ENCODE peak calls at places on chromosomes 6 and 20, in ten cellular contexts. Z is foreskin fibroblast, P is hepatocyte, S is neural progenitor cell, N is hypothalamus, G is COR-L47, D is EH, W is iPS DF 19.7, B is NCI-H460, O is left cardiac atrium. T is an unnamed sample.

GRCh38 chr6:146650799-146651481 is 52.2 kb downstream of the ADGB start:
- DNase-seq in Z (peak; percentile 11), P (no peak), S (no peak), N (no peak), G (no peak), D (peak; percentile 6), W (no peak), B (no peak), O (no peak), T (no peak)

GRCh38 chr6:99810942-99811633 is 182.9 kb downstream of the MCHR2 start:
- DNase-seq in Z (no peak), P (peak; percentile 52), S (no peak), N (no peak), G (no peak), D (no peak), W (peak; percentile 9), B (no peak), O (no peak), T (no peak)

GRCh38 chr6:154507209-154507898 is 3.1 kb downstream of the CNKSR3 start:
- DNase-seq in Z (no peak), P (peak; percentile 24), S (no peak), N (no peak), G (no peak), D (no peak), W (no peak), B (no peak), O (no peak), T (no peak)

GRCh38 chr20:50931048-50931305 is 260 bp downstream of the ADNP start:
- DNase-seq in Z (no peak), P (no peak), S (no peak), N (no peak), G (no peak), D (no peak), W (no peak), B (no peak), O (no peak), T (no peak)

GRCh38 chr20:62019144-62019805 is 46.4 kb downstream of the TAF4 start:
- DNase-seq in Z (no peak), P (no peak), S (no peak), N (no peak), G (no peak), D (no peak), W (no peak), B (no peak), O (no peak), T (no peak)

GRCh38 chr6:33960345-33961313 is 156.8 kb upstream of the MLN start:
- DNase-seq in Z (no peak), P (no peak), S (no peak), N (no peak), G (no peak), D (no peak), W (no peak), B (no peak), O (no peak), T (no peak)

GRCh38 chr6:53055873-53056272 is 9.3 kb upstream of the FBXO9 start:
- DNase-seq in Z (no peak), P (peak; percentile 23), S (no peak), N (no peak), G (no peak), D (no peak), W (no peak), B (no peak), O (no peak), T (no peak)

GRCh38 chr6:167686204-167686893 is 140.4 kb upstream of the AFDN start:
- DNase-seq in Z (no peak), P (no peak), S (no peak), N (no peak), G (no peak), D (no peak), W (no peak), B (no peak), O (no peak), T (no peak)

GRCh38 chr6:169232507-169232931 is 21.1 kb downstream of the THBS2 start:
- DNase-seq in Z (no peak), P (no peak), S (no peak), N (no peak), G (no peak), D (no peak), W (no peak), B (no peak), O (no peak), T (no peak)

GRCh38 chr20:53157443-53158408 is 185.6 kb downstream of the TSHZ2 start:
- DNase-seq in Z (peak; percentile 1), P (peak; percentile 34), S (peak; percentile 72), N (peak; percentile 3), G (no peak), D (peak; percentile 62), W (peak; percentile 52), B (peak; percentile 37), O (peak; percentile 38), T (no peak)

GRCh38 chr20:7375905-7376304 is 564.4 kb downstream of the HAO1 start:
- DNase-seq in Z (no peak), P (peak; percentile 43), S (peak; percentile 50), N (no peak), G (no peak), D (peak; percentile 18), W (no peak), B (peak; percentile 12), O (no peak), T (no peak)

GRCh38 chr6:71531841-71532240 is 243.2 kb downstream of the OGFRL1 start:
- DNase-seq in Z (no peak), P (no peak), S (no peak), N (no peak), G (no peak), D (no peak), W (no peak), B (no peak), O (no peak), T (no peak)

GRCh38 chr6:112503210-112503609 is 156.1 kb downstream of the RFPL4B start:
- DNase-seq in Z (no peak), P (no peak), S (peak; percentile 90), N (peak; percentile 36), G (no peak), D (peak; percentile 15), W (no peak), B (no peak), O (no peak), T (no peak)

GRCh38 chr6:42978487-42978792 is 541 bp downstream of the PEX6 start:
- DNase-seq in Z (peak; percentile 18), P (peak; percentile 62), S (peak; percentile 48), N (no peak), G (no peak), D (peak; percentile 61), W (no peak), B (no peak), O (no peak), T (no peak)

GRCh38 chr6:112041535-112041934 is 12.4 kb upstream of the CCN6 start:
- DNase-seq in Z (no peak), P (no peak), S (no peak), N (no peak), G (no peak), D (peak; percentile 17), W (no peak), B (no peak), O (no peak), T (no peak)

GRCh38 chr6:149046164-149046821 is 271.2 kb upstream of the TAB2 start:
- DNase-seq in Z (no peak), P (no peak), S (no peak), N (no peak), G (no peak), D (no peak), W (no peak), B (no peak), O (no peak), T (peak; percentile 68)

GRCh38 chr20:1377984-1378742 is 14.7 kb downstream of the FKBP1A start:
- DNase-seq in Z (no peak), P (no peak), S (no peak), N (no peak), G (no peak), D (peak; percentile 67), W (no peak), B (no peak), O (no peak), T (no peak)

GRCh38 chr20:15507151-15507550 is 1066.1 kb downstream of the KIF16B start:
- DNase-seq in Z (no peak), P (no peak), S (no peak), N (no peak), G (no peak), D (no peak), W (no peak), B (no peak), O (no peak), T (no peak)

GRCh38 chr20:18046535-18046934 is 11.2 kb downstream of the OVOL2 start:
- DNase-seq in Z (no peak), P (no peak), S (no peak), N (no peak), G (no peak), D (no peak), W (no peak), B (no peak), O (no peak), T (no peak)

GRCh38 chr6:150560004-150560883 is 39.4 kb upstream of the PLEKHG1 start:
- DNase-seq in Z (no peak), P (no peak), S (no peak), N (no peak), G (no peak), D (no peak), W (no peak), B (no peak), O (no peak), T (no peak)

GRCh38 chr6:106885659-106886058 is 88.9 kb downstream of the CD24 start:
- DNase-seq in Z (no peak), P (peak; percentile 48), S (no peak), N (no peak), G (no peak), D (no peak), W (no peak), B (no peak), O (no peak), T (no peak)

T was measured in esophagus muscularis mucosa.